ENCODE peak calls at places on chromosomes 5 and 9, in ten cellular contexts. F is PC-3, S is retinal pigment epithelial cell, D is fibroblast of villous mesenchyme, V is upper lobe of right lung, R is endodermal cell, Q is H9, Z is cardiac muscle cell, M is GM12865, L is HFFc6. C is an unnamed sample.

GRCh38 chr5:80141147-80141671 is 106.1 kb downstream of the THBS4 start:
- DNase-seq in F (no peak), S (no peak), D (peak), V (peak), R (peak), Q (peak), Z (peak), M (no peak), L (peak), C (peak)

GRCh38 chr9:114746591-114746990 is 59.2 kb downstream of the TNFSF15 start:
- DNase-seq in F (no peak), S (no peak), D (peak), V (no peak), R (no peak), Q (no peak), Z (no peak), M (no peak), L (no peak), C (no peak)

GRCh38 chr9:103804077-103804735 is 289.9 kb upstream of the SMC2 start:
- DNase-seq in F (peak), S (no peak), D (no peak), V (no peak), R (no peak), Q (no peak), Z (no peak), M (no peak), L (no peak), C (no peak)

GRCh38 chr9:131018621-131019020 is 9.6 kb downstream of the LAMC3 start:
- DNase-seq in F (peak), S (no peak), D (no peak), V (no peak), R (peak), Q (peak), Z (no peak), M (no peak), L (no peak), C (no peak)

GRCh38 chr5:56088967-56089829 is 94.4 kb upstream of the IL6ST start:
- DNase-seq in F (peak), S (no peak), D (peak), V (no peak), R (peak), Q (no peak), Z (no peak), M (peak), L (peak), C (no peak)

GRCh38 chr9:114205171-114206015 is 50.1 kb downstream of the COL27A1 start:
- DNase-seq in F (no peak), S (no peak), D (no peak), V (no peak), R (no peak), Q (no peak), Z (no peak), M (no peak), L (no peak), C (no peak)

GRCh38 chr9:114427644-114428043 is 39.9 kb upstream of the AKNA start:
- DNase-seq in F (no peak), S (no peak), D (no peak), V (no peak), R (no peak), Q (no peak), Z (no peak), M (no peak), L (no peak), C (no peak)

GRCh38 chr5:80275347-80275746 is 19.5 kb upstream of the SERINC5 start:
- DNase-seq in F (peak), S (no peak), D (peak), V (no peak), R (peak), Q (peak), Z (peak), M (peak), L (no peak), C (no peak)

GRCh38 chr9:132141364-132141947 is 20.4 kb upstream of the NTNG2 start:
- DNase-seq in F (no peak), S (no peak), D (no peak), V (no peak), R (peak), Q (no peak), Z (no peak), M (no peak), L (no peak), C (no peak)

GRCh38 chr9:33446507-33447403 is 638 bp downstream of the AQP3 start:
- DNase-seq in F (peak), S (no peak), D (peak), V (peak), R (peak), Q (no peak), Z (no peak), M (peak), L (peak), C (peak)

GRCh38 chr5:102483736-102484135 is 15.1 kb downstream of the SLCO6A1 start:
- DNase-seq in F (peak), S (no peak), D (no peak), V (no peak), R (no peak), Q (no peak), Z (no peak), M (peak), L (no peak), C (no peak)

GRCh38 chr5:9340095-9340494 is 205.8 kb downstream of the SEMA5A start:
- DNase-seq in F (no peak), S (no peak), D (peak), V (no peak), R (no peak), Q (no peak), Z (no peak), M (no peak), L (no peak), C (no peak)

GRCh38 chr5:9338796-9339195 is 207.1 kb downstream of the SEMA5A start:
- DNase-seq in F (peak), S (no peak), D (peak), V (no peak), R (no peak), Q (no peak), Z (no peak), M (no peak), L (no peak), C (no peak)

GRCh38 chr5:9337908-9338307 is 208.0 kb downstream of the SEMA5A start:
- DNase-seq in F (peak), S (no peak), D (peak), V (no peak), R (no peak), Q (no peak), Z (no peak), M (no peak), L (peak), C (no peak)

GRCh38 chr5:9342161-9342787 is 203.6 kb downstream of the SEMA5A start:
- DNase-seq in F (no peak), S (no peak), D (no peak), V (no peak), R (no peak), Q (no peak), Z (no peak), M (no peak), L (no peak), C (no peak)

DNA sequence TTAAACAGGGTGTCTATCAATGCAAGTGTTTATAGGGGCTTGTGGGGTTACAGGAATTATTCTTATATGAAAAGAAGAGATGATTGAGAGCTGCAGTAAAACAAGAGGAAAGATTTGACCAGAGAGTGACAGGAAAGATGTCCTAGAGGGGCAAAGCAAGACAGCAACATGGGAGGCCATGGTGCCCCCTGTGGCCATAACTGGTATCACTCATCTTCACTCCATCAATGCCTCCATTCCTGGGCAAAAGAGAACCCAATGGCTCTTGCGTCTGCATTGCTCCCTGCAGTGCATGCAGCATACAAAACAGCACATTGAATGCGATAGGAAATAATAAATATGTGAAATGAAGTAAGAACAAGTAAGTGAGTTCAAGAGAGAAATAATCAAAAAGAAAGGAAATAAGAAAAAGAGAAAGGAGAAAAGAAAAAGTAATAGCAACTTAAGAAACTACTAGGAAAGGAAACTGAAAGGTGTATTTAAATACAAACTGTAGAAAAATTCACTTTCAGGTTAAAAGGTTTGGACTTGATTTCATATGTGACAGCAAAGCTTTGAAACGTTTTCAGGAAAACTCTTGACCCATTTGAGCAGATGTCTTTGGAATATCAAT is 206.6 kb downstream of the SEMA5A start:
- DNase-seq in F (peak), S (no peak), D (no peak), V (no peak), R (peak), Q (peak), Z (no peak), M (peak), L (no peak), C (peak)
- TF ChIP-seq CTCF in F (peak), S (peak), D (peak), V (no peak), R (peak), Q (peak), Z (peak), M (peak), L (peak), C (peak)

GRCh38 chr9:74762950-74763349 is 124.8 kb downstream of the TRPM6 start:
- DNase-seq in F (no peak), S (no peak), D (no peak), V (no peak), R (no peak), Q (no peak), Z (no peak), M (no peak), L (no peak), C (no peak)
- TF ChIP-seq CTCF in F (no peak), S (no peak), D (no peak), V (no peak), R (peak), Q (peak), Z (no peak), M (no peak), L (no peak), C (no peak)

DNA sequence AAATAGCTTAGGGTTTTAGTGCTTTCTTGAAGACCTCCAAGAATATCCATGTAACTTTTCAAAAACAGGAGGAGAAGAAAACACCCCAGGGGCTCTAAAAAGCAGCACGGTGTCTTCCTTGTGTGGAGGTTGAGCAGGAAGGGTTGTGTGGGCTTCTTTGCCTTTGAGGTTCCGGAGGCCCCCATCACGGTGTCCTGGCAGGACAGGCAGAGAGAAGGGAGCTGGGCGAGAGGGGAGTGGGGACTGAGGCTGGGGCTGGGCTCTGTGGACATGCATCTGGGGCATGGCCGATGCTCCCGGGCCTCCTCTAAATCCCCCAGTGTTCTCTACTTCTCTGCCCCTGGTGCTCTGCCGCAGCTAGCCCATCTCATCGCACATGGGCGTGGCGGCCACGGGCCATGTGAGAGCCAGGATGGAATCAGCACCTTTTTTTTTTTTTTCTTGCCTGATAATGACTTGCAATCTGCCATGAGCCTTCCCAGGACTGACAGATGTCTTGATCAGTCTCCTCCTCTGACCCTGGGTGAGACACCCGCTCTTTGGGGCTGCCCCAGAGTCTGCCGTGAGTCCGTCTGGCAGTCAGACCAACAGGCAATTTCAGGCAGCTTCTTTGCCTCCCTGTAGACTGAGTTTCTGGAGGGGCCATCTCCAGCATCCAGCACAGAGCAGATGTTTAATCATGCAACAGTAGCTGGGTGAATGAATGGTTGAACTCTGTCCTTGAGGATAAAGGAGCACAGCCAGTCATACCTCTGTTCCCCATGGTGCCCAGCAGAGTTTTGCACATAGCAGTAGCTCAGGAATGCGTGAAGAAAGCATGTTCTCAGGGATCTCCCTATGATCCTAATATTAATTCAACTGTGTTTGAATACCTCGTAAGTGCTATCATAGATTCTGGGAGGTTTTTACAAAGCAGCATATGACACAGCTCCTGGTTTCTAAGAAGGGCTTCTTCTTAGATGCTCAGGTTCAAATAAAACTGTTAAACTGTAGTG is 12.1 kb downstream of the CXCL14 start:
- DNase-seq in F (no peak), S (no peak), D (no peak), V (no peak), R (no peak), Q (no peak), Z (no peak), M (no peak), L (no peak), C (peak)
- TF ChIP-seq CTCF in F (no peak), S (no peak), D (no peak), V (no peak), R (peak), Q (peak), Z (no peak), M (no peak), L (peak), C (no peak)

DNA sequence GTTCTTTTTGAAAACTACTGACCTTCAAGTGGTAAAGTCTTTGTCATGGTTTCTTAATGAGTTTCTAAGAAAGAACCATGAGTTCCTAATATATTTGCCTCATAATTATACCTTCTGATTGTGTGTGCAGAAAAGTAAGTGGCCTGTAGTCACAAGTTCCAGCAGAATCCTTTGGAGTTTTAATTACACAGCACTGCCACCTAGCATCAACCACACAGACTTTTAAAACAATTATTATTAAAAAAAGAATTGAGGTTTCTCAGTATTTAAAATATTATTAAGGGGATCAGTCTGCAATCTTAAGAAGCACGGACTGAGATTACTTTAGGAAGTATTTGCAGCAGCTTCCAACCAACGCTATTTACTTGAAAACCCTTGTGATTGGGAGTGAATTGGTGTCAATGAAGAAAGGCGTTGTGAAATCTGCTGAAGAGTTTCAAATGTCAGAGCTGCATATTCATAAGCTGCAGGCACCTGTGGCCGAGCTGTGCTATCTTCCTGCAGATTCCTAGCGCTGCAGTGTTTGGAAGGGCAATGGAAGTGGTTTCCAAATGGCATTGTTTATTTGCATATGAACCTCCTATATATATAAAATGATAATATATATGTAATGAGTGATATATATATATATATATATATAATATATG is 1074.2 kb upstream of the WWC1 start:
- DNase-seq in F (no peak), S (peak), D (no peak), V (no peak), R (peak), Q (no peak), Z (peak), M (no peak), L (no peak), C (no peak)
- TF ChIP-seq CTCF in F (no peak), S (peak), D (no peak), V (no peak), R (no peak), Q (no peak), Z (no peak), M (no peak), L (no peak), C (peak)

GRCh38 chr9:22529426-22530199 is 83.0 kb downstream of the DMRTA1 start:
- DNase-seq in F (peak), S (no peak), D (no peak), V (no peak), R (no peak), Q (no peak), Z (no peak), M (no peak), L (peak), C (no peak)

GRCh38 chr9:22528485-22528884 is 81.9 kb downstream of the DMRTA1 start:
- DNase-seq in F (peak), S (no peak), D (no peak), V (no peak), R (no peak), Q (no peak), Z (peak), M (no peak), L (peak), C (peak)
- TF ChIP-seq CTCF in F (peak), S (peak), D (no peak), V (peak), R (peak), Q (peak), Z (no peak), M (no peak), L (peak), C (peak)

GRCh38 chr5:91183743-91184142 is 199.4 kb downstream of the ARRDC3 start:
- DNase-seq in F (no peak), S (no peak), D (no peak), V (no peak), R (peak), Q (no peak), Z (no peak), M (no peak), L (no peak), C (no peak)

GRCh38 chr5:91180506-91180905 is 202.6 kb downstream of the ARRDC3 start:
- DNase-seq in F (no peak), S (no peak), D (no peak), V (no peak), R (no peak), Q (no peak), Z (no peak), M (no peak), L (no peak), C (no peak)

GRCh38 chr5:91179018-91179417 is 204.1 kb downstream of the ARRDC3 start:
- DNase-seq in F (no peak), S (no peak), D (peak), V (no peak), R (no peak), Q (no peak), Z (no peak), M (no peak), L (no peak), C (no peak)

GRCh38 chr5:91186101-91186500 is 197.0 kb downstream of the ARRDC3 start:
- DNase-seq in F (no peak), S (no peak), D (no peak), V (no peak), R (no peak), Q (no peak), Z (no peak), M (no peak), L (no peak), C (no peak)

GRCh38 chr5:91182763-91183162 is 200.4 kb downstream of the ARRDC3 start:
- DNase-seq in F (no peak), S (no peak), D (peak), V (no peak), R (peak), Q (no peak), Z (no peak), M (peak), L (peak), C (no peak)
- TF ChIP-seq CTCF in F (no peak), S (no peak), D (peak), V (peak), R (peak), Q (peak), Z (peak), M (no peak), L (peak), C (peak)

DNA sequence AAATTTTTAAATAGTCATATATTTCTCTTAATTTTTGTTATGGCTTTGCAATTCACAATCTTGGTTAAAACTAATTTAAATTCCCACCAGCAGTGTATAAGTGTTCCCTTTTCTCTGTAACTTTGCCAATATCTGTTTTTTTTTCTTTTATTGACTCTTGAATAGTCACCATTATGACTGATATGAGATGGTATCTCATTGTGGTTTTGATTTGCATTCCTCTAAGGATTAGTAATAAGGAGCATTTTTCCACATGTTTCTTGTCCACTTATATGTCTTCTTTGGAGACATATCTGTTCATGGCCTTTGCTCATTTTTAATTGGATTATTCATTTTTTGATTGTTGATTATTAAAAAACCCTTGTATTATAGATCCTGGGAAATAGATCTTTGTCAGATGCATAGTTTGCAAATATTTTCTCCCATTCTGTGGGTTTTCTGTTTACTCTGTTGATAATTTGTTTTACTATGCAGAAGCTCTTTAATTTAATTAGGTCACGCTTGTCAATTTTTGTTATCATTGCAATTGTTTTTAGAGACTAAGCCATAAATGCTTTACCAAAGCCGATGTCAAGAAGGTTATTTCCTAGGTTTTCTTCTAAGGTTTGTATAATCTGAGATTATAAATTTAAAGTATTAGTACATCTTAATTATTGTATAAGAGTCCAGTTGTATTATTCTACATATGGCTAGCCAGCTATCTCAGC is 610.9 kb downstream of the CHSY3 start:
- DNase-seq in F (peak), S (peak), D (peak), V (no peak), R (no peak), Q (no peak), Z (no peak), M (no peak), L (peak), C (no peak)
- TF ChIP-seq CTCF in F (no peak), S (no peak), D (no peak), V (no peak), R (no peak), Q (no peak), Z (no peak), M (no peak), L (no peak), C (no peak)

DNA sequence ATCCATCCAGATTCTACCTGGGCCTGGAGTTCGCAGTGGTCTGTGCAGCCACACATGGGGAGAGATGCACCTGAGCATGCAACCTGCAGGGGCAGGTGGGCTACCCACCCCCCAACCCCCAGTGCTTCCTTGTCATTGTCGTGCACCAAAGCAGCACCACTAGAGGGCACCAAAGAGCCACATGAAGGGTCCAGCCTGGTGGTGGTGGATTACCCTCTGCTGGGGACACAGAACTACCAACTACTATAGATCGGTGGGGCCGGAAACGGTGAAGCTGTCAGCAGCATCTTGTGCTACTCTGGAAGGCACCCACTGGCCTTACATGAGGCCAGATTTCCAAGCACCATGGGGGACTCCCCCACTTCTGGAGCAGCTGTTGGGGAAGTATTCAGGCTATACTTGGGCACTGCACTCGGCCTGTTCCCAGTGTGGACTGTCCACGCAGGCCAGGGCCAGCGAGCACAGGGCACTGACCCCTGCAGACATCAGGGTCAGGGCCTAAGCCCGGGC is 60.2 kb upstream of the TBC1D2 start:
- DNase-seq in F (peak), S (no peak), D (peak), V (peak), R (peak), Q (peak), Z (peak), M (peak), L (peak), C (peak)
- TF ChIP-seq CTCF in F (peak), S (peak), D (peak), V (peak), R (peak), Q (peak), Z (peak), M (peak), L (peak), C (peak)